ENCODE peak calls at places on chromosomes 12 and 14, in nine cellular contexts. D is stomach, O is fibroblast of lung, G is H9, S is Panc1, Z is WTC11, R is coronary artery, W is cardiac fibroblast, N is HCT116. A is an unnamed sample.
A peak's percentile ranks its signal among the peaks of the same experiment; 100 is the strongest.

GRCh38 chr12:28998662-28999120 is 150.4 kb upstream of the FAR2 start:
- DNase-seq in O (peak; percentile 47), R (no peak), Z (no peak), D (no peak), W (peak; percentile 67), S (peak; percentile 4), G (no peak), N (no peak), A (peak; percentile 31)

GRCh38 chr14:103832046-103832445 is 15.3 kb downstream of the PPP1R13B start:
- DNase-seq in S (no peak), N (no peak), W (no peak), G (no peak), O (no peak), D (no peak), Z (no peak), R (no peak), A (no peak)

GRCh38 chr14:94010625-94011024 is 13.5 kb downstream of the CCDC197 start:
- DNase-seq in S (no peak), N (no peak), W (no peak), G (no peak), O (no peak), D (no peak), Z (no peak), R (no peak), A (no peak)

GRCh38 chr14:35632276-35633071 is 98.5 kb downstream of the INSM2 start:
- DNase-seq in N (no peak), Z (no peak), R (no peak), S (no peak), O (peak; percentile 36), W (peak; percentile 48), G (no peak), D (no peak), A (no peak)

GRCh38 chr14:69997849-69998248 is 118.6 kb downstream of the SMOC1 start:
- DNase-seq in G (no peak), R (no peak), Z (no peak), W (peak; percentile 82), D (peak; percentile 65), O (peak; percentile 75), S (no peak), N (no peak), A (no peak)

GRCh38 chr12:4107436-4107878 is 166.1 kb upstream of the CCND2 start:
- DNase-seq in D (no peak), O (peak; percentile 4), W (peak; percentile 62), Z (peak; percentile 54), S (peak; percentile 12), N (peak; percentile 26), G (peak; percentile 78), R (no peak), A (no peak)

GRCh38 chr12:65139389-65139788 is 18.3 kb upstream of the WIF1 start:
- DNase-seq in W (no peak), R (no peak), N (no peak), G (no peak), S (no peak), Z (no peak), D (no peak), O (no peak), A (no peak)

GRCh38 chr14:73752297-73752992 is 38.3 kb upstream of the PNMA1 start:
- DNase-seq in S (no peak), N (no peak), G (peak; percentile 41), D (peak; percentile 88), Z (no peak), O (peak; percentile 80), W (peak; percentile 35), R (no peak), A (no peak)

GRCh38 chr14:100429537-100429936 is 106.4 kb downstream of the SLC25A47 start:
- DNase-seq in G (no peak), W (no peak), D (no peak), N (no peak), R (no peak), Z (no peak), S (no peak), O (no peak), A (no peak)

GRCh38 chr14:78363008-78363407 is 192.8 kb downstream of the NRXN3 start:
- DNase-seq in N (no peak), Z (no peak), W (no peak), G (no peak), D (no peak), O (no peak), S (no peak), R (no peak), A (no peak)

GRCh38 chr14:101456246-101457159 is 104.8 kb upstream of the DIO3 start:
- DNase-seq in W (no peak), Z (peak; percentile 38), S (no peak), O (no peak), G (peak; percentile 68), R (no peak), N (no peak), D (no peak), A (no peak)

GRCh38 chr12:5395443-5396401 is 36.2 kb upstream of the NTF3 start:
- DNase-seq in N (no peak), Z (no peak), O (no peak), S (no peak), R (no peak), G (no peak), W (no peak), D (peak; percentile 73), A (no peak)

GRCh38 chr12:19220205-19220604 is 90.7 kb downstream of the PLEKHA5 start:
- DNase-seq in S (no peak), R (no peak), D (no peak), G (no peak), N (no peak), O (peak; percentile 92), Z (no peak), W (peak; percentile 81), A (no peak)

GRCh38 chr14:92507174-92507768 is 6.3 kb upstream of the RIN3 start:
- DNase-seq in R (no peak), D (no peak), O (no peak), G (no peak), Z (no peak), S (no peak), W (no peak), N (peak; percentile 33), A (no peak)

GRCh38 chr12:104370989-104371870 is 67.7 kb downstream of the EID3 start:
- DNase-seq in G (peak; percentile 79), Z (peak; percentile 17), N (no peak), S (no peak), R (no peak), W (peak; percentile 82), O (peak; percentile 80), D (no peak), A (no peak)

DNA sequence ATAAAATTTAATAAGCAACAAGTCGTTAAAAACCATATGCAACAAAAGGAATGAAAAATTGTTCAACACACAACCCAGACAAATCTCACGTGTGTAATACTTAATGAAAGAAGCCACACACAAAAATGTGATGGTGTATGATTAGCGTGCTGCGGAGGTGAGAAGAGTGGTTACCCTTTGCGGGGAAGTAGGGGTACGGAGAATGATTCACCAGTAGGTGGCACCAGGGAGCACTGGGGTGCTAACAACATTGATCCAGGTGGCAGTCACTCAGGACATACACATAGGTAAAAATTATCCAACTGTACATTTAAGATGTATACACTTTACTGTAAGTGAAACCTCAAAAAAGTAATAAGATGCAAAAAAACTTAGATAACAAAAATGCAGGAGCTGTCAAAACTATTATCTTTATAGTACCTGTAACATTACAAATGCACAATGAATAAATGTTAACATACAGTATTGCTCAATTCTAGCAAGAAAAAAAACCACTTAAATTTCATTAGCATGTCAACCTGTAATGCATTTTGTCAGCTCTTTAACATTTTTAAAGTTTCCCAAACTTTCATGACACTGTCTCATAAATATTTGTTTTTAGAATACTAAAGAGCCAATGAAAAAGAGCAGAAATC is 46.8 kb downstream of the TMCC3 start:
- DNase-seq in W (peak; percentile 22), Z (peak; percentile 71), O (no peak), R (no peak), G (no peak), N (peak; percentile 22), D (peak; percentile 76), S (no peak), A (no peak)
- TF ChIP-seq CTCF in W (peak; percentile 81), Z (peak; percentile 79), O (peak; percentile 59), R (no peak), G (peak; percentile 85), N (peak; percentile 87), D (no peak), S (peak; percentile 91), A (peak; percentile 60)

GRCh38 chr12:99620159-99620479 is 27.4 kb upstream of the GARIN6 start:
- DNase-seq in R (no peak), S (no peak), G (no peak), O (no peak), D (no peak), W (no peak), Z (no peak), N (no peak), A (no peak)
- TF ChIP-seq CTCF in R (no peak), S (peak; percentile 32), G (no peak), O (no peak), D (no peak), W (no peak), Z (no peak), N (no peak), A (no peak)

GRCh38 chr12:53299101-53299453 is 418 bp upstream of the MYG1 start:
- DNase-seq in S (no peak), W (peak; percentile 91), N (peak; percentile 29), O (peak; percentile 76), D (no peak), Z (no peak), R (no peak), G (no peak), A (no peak)

GRCh38 chr12:53298154-53298553 is 1.3 kb upstream of the MYG1 start:
- DNase-seq in S (no peak), N (no peak), Z (no peak), G (no peak), O (peak; percentile 80), R (no peak), D (no peak), W (peak; percentile 92), A (peak; percentile 87)

GRCh38 chr12:53302903-53303302 is 3.4 kb downstream of the MYG1 start:
- DNase-seq in D (no peak), W (no peak), S (no peak), N (no peak), Z (no peak), G (no peak), O (no peak), R (no peak), A (no peak)

GRCh38 chr12:53300187-53300586 is 692 bp downstream of the MYG1 start:
- DNase-seq in O (peak; percentile 63), G (no peak), D (no peak), R (no peak), N (no peak), S (no peak), Z (no peak), W (peak; percentile 69), A (no peak)

GRCh38 chr12:53299454-53300180 is at the start of gene MYG1:
- DNase-seq in R (peak; percentile 93), W (peak; percentile 88), Z (peak; percentile 89), S (peak; percentile 63), D (peak; percentile 89), G (peak; percentile 98), N (peak; percentile 80), O (peak; percentile 88), A (peak; percentile 49)
- TF ChIP-seq CTCF in R (no peak), W (peak; percentile 20), Z (no peak), S (no peak), D (no peak), G (peak; percentile 35), N (peak; percentile 27), O (peak; percentile 22), A (peak; percentile 24)

DNA sequence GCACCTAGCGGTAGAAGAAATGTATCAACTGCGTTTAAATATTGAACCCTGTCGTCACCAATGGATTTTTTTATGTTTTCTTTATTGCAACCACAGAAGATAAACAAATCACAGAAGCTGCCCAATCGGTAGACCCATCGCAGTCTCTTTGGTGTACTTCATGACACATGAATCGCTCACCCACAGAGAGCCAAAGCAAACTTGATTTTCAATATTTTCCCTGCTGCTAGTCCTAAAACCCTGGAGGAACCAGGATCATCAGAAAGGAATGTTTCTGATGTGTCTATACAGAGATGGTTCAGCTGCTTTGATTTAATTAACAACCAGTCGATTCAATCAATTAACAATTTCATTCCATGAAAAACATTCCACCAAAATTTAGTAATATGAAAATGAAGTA is 46.3 kb downstream of the DIO2 start:
- DNase-seq in W (peak; percentile 66), D (no peak), O (peak; percentile 74), R (no peak), N (no peak), Z (no peak), G (no peak), S (no peak), A (no peak)
- TF ChIP-seq CTCF in W (no peak), D (no peak), O (no peak), R (no peak), N (no peak), Z (no peak), G (no peak), S (no peak), A (no peak)